ENCODE peak calls at places on chromosome 7, in six cellular contexts. One of them, this sample, is unnamed.

GRCh38 chr7:40133561-40134427 is 628 bp downstream of the MPLKIP start:
- DNase-seq in HL-60: peak; percentile 9
- DNase-seq in thoracic aorta: no peak
- DNase-seq in mucosa of descending colon: peak; percentile 32
- DNase-seq in astrocyte of the spinal cord: peak; percentile 13
- DNase-seq in fibroblast of lung: peak; percentile 56
- DNase-seq in this sample: peak; percentile 27

GRCh38 chr7:102891693-102892261 is 21.0 kb upstream of the LRRC17 start:
- DNase-seq in HL-60: peak; percentile 22
- DNase-seq in mucosa of descending colon: peak; percentile 7
- DNase-seq in fibroblast of lung: peak; percentile 95
- DNase-seq in thoracic aorta: peak; percentile 20
- DNase-seq in astrocyte of the spinal cord: peak; percentile 94
- DNase-seq in this sample: peak; percentile 88

GRCh38 chr7:30845426-30846135 is 66.1 kb upstream of the AQP1 start:
- DNase-seq in thoracic aorta: no peak
- DNase-seq in HL-60: no peak
- DNase-seq in fibroblast of lung: peak; percentile 57
- DNase-seq in mucosa of descending colon: peak; percentile 14
- DNase-seq in astrocyte of the spinal cord: peak; percentile 33
- DNase-seq in this sample: peak; percentile 30

GRCh38 chr7:127588019-127588696 is at the start of gene ARF5:
- DNase-seq in mucosa of descending colon: peak; percentile 92
- DNase-seq in fibroblast of lung: peak; percentile 70
- DNase-seq in astrocyte of the spinal cord: peak; percentile 78
- DNase-seq in HL-60: peak; percentile 79
- DNase-seq in thoracic aorta: peak; percentile 45
- DNase-seq in this sample: peak; percentile 88

GRCh38 chr7:485188-486081 is 34.2 kb downstream of the PDGFA start:
- DNase-seq in HL-60: no peak
- DNase-seq in fibroblast of lung: no peak
- DNase-seq in thoracic aorta: no peak
- DNase-seq in astrocyte of the spinal cord: no peak
- DNase-seq in mucosa of descending colon: peak; percentile 44
- DNase-seq in this sample: no peak

GRCh38 chr7:90720970-90721768 is 125.0 kb downstream of the CDK14 start:
- DNase-seq in thoracic aorta: no peak
- DNase-seq in mucosa of descending colon: peak; percentile 67
- DNase-seq in astrocyte of the spinal cord: peak; percentile 79
- DNase-seq in HL-60: no peak
- DNase-seq in fibroblast of lung: peak; percentile 79
- DNase-seq in this sample: peak; percentile 80

GRCh38 chr7:41881313-41882130 is 178.6 kb upstream of the INHBA start:
- DNase-seq in fibroblast of lung: peak; percentile 39
- DNase-seq in mucosa of descending colon: peak; percentile 48
- DNase-seq in HL-60: peak; percentile 94
- DNase-seq in thoracic aorta: no peak
- DNase-seq in astrocyte of the spinal cord: no peak
- DNase-seq in this sample: peak; percentile 27

GRCh38 chr7:135300913-135301765 is 67.5 kb downstream of the STRA8 start:
- DNase-seq in fibroblast of lung: peak; percentile 12
- DNase-seq in HL-60: no peak
- DNase-seq in astrocyte of the spinal cord: no peak
- DNase-seq in mucosa of descending colon: no peak
- DNase-seq in thoracic aorta: no peak
- DNase-seq in this sample: peak; percentile 66

GRCh38 chr7:123865517-123866117 is 20.6 kb downstream of the HYAL4 start:
- DNase-seq in mucosa of descending colon: peak; percentile 85
- DNase-seq in astrocyte of the spinal cord: peak; percentile 76
- DNase-seq in thoracic aorta: no peak
- DNase-seq in fibroblast of lung: peak; percentile 48
- DNase-seq in HL-60: peak; percentile 41
- DNase-seq in this sample: peak; percentile 83

GRCh38 chr7:73567140-73567539 is 9.7 kb upstream of the BCL7B start:
- DNase-seq in mucosa of descending colon: no peak
- DNase-seq in astrocyte of the spinal cord: no peak
- DNase-seq in fibroblast of lung: no peak
- DNase-seq in HL-60: no peak
- DNase-seq in thoracic aorta: no peak
- DNase-seq in this sample: no peak

GRCh38 chr7:138527746-138528223 is 67.7 kb downstream of the TRIM24 start:
- DNase-seq in thoracic aorta: no peak
- DNase-seq in HL-60: no peak
- DNase-seq in astrocyte of the spinal cord: peak; percentile 17
- DNase-seq in fibroblast of lung: peak; percentile 25
- DNase-seq in mucosa of descending colon: peak; percentile 12
- DNase-seq in this sample: no peak

GRCh38 chr7:95342029-95342428 is 17.7 kb upstream of the PON1 start:
- DNase-seq in fibroblast of lung: no peak
- DNase-seq in HL-60: no peak
- DNase-seq in astrocyte of the spinal cord: no peak
- DNase-seq in mucosa of descending colon: no peak
- DNase-seq in thoracic aorta: no peak
- DNase-seq in this sample: no peak

GRCh38 chr7:47956220-47956619 is 8.0 kb upstream of the PKD1L1 start:
- DNase-seq in HL-60: no peak
- DNase-seq in mucosa of descending colon: no peak
- DNase-seq in astrocyte of the spinal cord: no peak
- DNase-seq in fibroblast of lung: no peak
- DNase-seq in thoracic aorta: no peak
- DNase-seq in this sample: no peak

GRCh38 chr7:79735012-79735411 is 281.5 kb upstream of the MAGI2 start:
- DNase-seq in mucosa of descending colon: no peak
- DNase-seq in HL-60: no peak
- DNase-seq in thoracic aorta: no peak
- DNase-seq in astrocyte of the spinal cord: no peak
- DNase-seq in fibroblast of lung: no peak
- DNase-seq in this sample: no peak

GRCh38 chr7:79734158-79734557 is 280.7 kb upstream of the MAGI2 start:
- DNase-seq in fibroblast of lung: peak; percentile 13
- DNase-seq in astrocyte of the spinal cord: peak; percentile 5
- DNase-seq in mucosa of descending colon: no peak
- DNase-seq in HL-60: no peak
- DNase-seq in thoracic aorta: no peak
- DNase-seq in this sample: no peak

GRCh38 chr7:79732535-79732934 is 279.1 kb upstream of the MAGI2 start:
- DNase-seq in fibroblast of lung: no peak
- DNase-seq in HL-60: no peak
- DNase-seq in thoracic aorta: no peak
- DNase-seq in astrocyte of the spinal cord: no peak
- DNase-seq in mucosa of descending colon: no peak
- DNase-seq in this sample: no peak

GRCh38 chr7:79736418-79736817 is 283.0 kb upstream of the MAGI2 start:
- DNase-seq in astrocyte of the spinal cord: no peak
- DNase-seq in thoracic aorta: no peak
- DNase-seq in HL-60: no peak
- DNase-seq in fibroblast of lung: no peak
- DNase-seq in mucosa of descending colon: no peak
- DNase-seq in this sample: no peak

DNA sequence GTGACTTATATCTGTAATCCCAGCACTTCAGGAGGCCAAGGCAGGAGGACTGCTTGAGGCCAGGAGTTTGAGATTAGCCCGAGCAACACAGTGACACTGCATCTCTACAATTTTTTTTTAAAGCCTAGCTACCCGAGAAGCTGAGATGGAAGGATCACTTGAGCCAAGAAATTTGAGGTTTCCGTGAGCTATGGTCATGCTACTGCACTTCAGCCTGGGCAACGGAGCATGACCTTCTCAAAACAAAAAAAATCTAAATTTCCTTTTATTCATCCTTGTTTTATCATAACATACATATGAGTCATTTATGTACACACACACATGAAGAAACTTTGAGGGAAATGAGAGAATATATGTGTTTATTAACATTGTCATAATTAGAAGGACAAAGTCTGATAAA is 277.5 kb upstream of the MAGI2 start:
- DNase-seq in fibroblast of lung: no peak
- DNase-seq in mucosa of descending colon: no peak
- DNase-seq in HL-60: no peak
- DNase-seq in thoracic aorta: no peak
- DNase-seq in astrocyte of the spinal cord: no peak
- DNase-seq in this sample: no peak
- H3K4me3 ChIP-seq in fibroblast of lung: no peak overlapping the region
- H3K4me3 ChIP-seq in mucosa of descending colon: no peak overlapping the region
- H3K4me3 ChIP-seq in HL-60: no peak overlapping the region
- H3K4me3 ChIP-seq in thoracic aorta: no peak overlapping the region
- H3K4me3 ChIP-seq in astrocyte of the spinal cord: no peak overlapping the region
- H3K4me3 ChIP-seq in this sample: no peak overlapping the region

GRCh38 chr7:130418306-130418705 is 22.5 kb downstream of the CEP41 start:
- DNase-seq in HL-60: no peak
- DNase-seq in mucosa of descending colon: no peak
- DNase-seq in astrocyte of the spinal cord: no peak
- DNase-seq in thoracic aorta: no peak
- DNase-seq in fibroblast of lung: peak; percentile 75
- DNase-seq in this sample: no peak

GRCh38 chr7:130421685-130422084 is 19.1 kb downstream of the CEP41 start:
- DNase-seq in thoracic aorta: no peak
- DNase-seq in mucosa of descending colon: no peak
- DNase-seq in fibroblast of lung: peak; percentile 70
- DNase-seq in astrocyte of the spinal cord: peak; percentile 71
- DNase-seq in HL-60: peak; percentile 27
- DNase-seq in this sample: peak; percentile 57

GRCh38 chr7:130423636-130424035 is 17.2 kb downstream of the CEP41 start:
- DNase-seq in fibroblast of lung: no peak
- DNase-seq in mucosa of descending colon: no peak
- DNase-seq in thoracic aorta: no peak
- DNase-seq in astrocyte of the spinal cord: no peak
- DNase-seq in HL-60: no peak
- DNase-seq in this sample: no peak

GRCh38 chr7:130419652-130420051 is 21.2 kb downstream of the CEP41 start:
- DNase-seq in thoracic aorta: no peak
- DNase-seq in HL-60: no peak
- DNase-seq in astrocyte of the spinal cord: no peak
- DNase-seq in fibroblast of lung: peak; percentile 75
- DNase-seq in mucosa of descending colon: no peak
- DNase-seq in this sample: no peak

GRCh38 chr7:130420943-130421578 is 19.8 kb downstream of the CEP41 start:
- DNase-seq in mucosa of descending colon: no peak
- DNase-seq in HL-60: no peak
- DNase-seq in fibroblast of lung: peak; percentile 37
- DNase-seq in thoracic aorta: no peak
- DNase-seq in astrocyte of the spinal cord: peak; percentile 39
- DNase-seq in this sample: no peak
- TF ChIP-seq CTCF in mucosa of descending colon: no peak
- TF ChIP-seq CTCF in HL-60: no peak
- TF ChIP-seq CTCF in fibroblast of lung: no peak
- TF ChIP-seq CTCF in thoracic aorta: no peak
- TF ChIP-seq CTCF in astrocyte of the spinal cord: no peak
- TF ChIP-seq CTCF in this sample: no peak

DNA sequence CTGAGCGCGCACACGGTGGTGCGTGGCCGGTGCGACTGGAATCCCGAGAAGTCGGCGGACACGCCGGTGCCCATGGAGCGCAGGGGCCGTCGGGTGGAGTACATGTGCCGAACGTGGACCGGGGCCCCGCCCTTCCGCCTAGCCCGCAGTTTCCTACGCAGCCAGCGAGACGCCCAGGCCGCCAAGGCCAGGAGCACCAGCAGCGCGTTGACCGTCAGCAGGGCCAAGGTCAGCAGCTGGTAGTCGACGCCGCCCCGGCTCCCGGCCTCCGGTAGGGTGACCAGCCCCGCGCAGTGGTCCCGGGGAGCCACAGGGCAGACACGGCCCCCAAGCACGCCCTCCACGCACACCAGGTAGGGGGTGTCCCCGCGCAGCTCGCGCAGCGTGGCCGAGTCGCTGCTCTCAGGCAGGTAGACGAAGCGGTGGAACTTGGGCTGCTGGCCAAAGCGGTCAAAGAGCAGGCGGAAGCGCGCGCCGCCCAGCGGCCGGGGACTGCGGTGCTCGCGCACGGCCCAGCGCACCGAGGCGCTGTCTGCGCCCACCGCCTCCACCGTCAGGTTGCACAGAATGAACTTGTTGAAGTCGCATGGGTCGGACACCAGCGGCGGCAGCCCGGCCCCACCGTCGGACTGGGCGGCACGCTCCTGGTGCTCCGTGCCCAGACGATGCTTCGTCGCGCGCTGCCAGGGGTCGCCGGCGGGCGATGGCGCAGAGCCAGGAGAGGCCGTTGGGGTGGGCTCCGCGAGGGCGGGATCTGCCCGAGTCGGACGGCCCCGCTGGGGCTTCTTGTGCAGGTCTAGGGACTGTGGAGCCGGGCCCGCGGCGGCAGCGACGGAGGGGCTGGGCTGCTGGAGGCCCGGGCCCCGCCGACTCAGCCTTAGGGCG is 2.2 kb downstream of the TRIL start:
- DNase-seq in thoracic aorta: no peak
- DNase-seq in mucosa of descending colon: peak; percentile 89
- DNase-seq in astrocyte of the spinal cord: peak; percentile 14
- DNase-seq in fibroblast of lung: peak; percentile 42
- DNase-seq in HL-60: no peak
- DNase-seq in this sample: peak; percentile 63
- H3K4me3 ChIP-seq in thoracic aorta: peak overlapping the region; percentile 73
- H3K4me3 ChIP-seq in mucosa of descending colon: peak overlapping the region; percentile 21
- H3K4me3 ChIP-seq in astrocyte of the spinal cord: no peak overlapping the region
- H3K4me3 ChIP-seq in fibroblast of lung: peak overlapping the region; percentile 16
- H3K4me3 ChIP-seq in HL-60: no peak overlapping the region
- H3K4me3 ChIP-seq in this sample: peak overlapping the region; percentile 50

GRCh38 chr7:46524350-46524749 is 603.3 kb upstream of the IGFBP3 start:
- DNase-seq in mucosa of descending colon: no peak
- DNase-seq in HL-60: no peak
- DNase-seq in fibroblast of lung: no peak
- DNase-seq in thoracic aorta: no peak
- DNase-seq in astrocyte of the spinal cord: no peak
- DNase-seq in this sample: peak; percentile 41

GRCh38 chr7:46530081-46530480 is 609.0 kb upstream of the IGFBP3 start:
- DNase-seq in mucosa of descending colon: no peak
- DNase-seq in thoracic aorta: no peak
- DNase-seq in astrocyte of the spinal cord: no peak
- DNase-seq in fibroblast of lung: no peak
- DNase-seq in HL-60: no peak
- DNase-seq in this sample: no peak

GRCh38 chr7:46525876-46526275 is 604.8 kb upstream of the IGFBP3 start:
- DNase-seq in HL-60: no peak
- DNase-seq in mucosa of descending colon: peak; percentile 60
- DNase-seq in thoracic aorta: no peak
- DNase-seq in astrocyte of the spinal cord: peak; percentile 36
- DNase-seq in fibroblast of lung: peak; percentile 49
- DNase-seq in this sample: peak; percentile 48

GRCh38 chr7:46522354-46522906 is 601.4 kb upstream of the IGFBP3 start:
- DNase-seq in HL-60: no peak
- DNase-seq in mucosa of descending colon: no peak
- DNase-seq in astrocyte of the spinal cord: no peak
- DNase-seq in fibroblast of lung: no peak
- DNase-seq in thoracic aorta: no peak
- DNase-seq in this sample: no peak

GRCh38 chr7:46527360-46527759 is 606.3 kb upstream of the IGFBP3 start:
- DNase-seq in astrocyte of the spinal cord: no peak
- DNase-seq in mucosa of descending colon: no peak
- DNase-seq in thoracic aorta: no peak
- DNase-seq in HL-60: no peak
- DNase-seq in fibroblast of lung: no peak
- DNase-seq in this sample: no peak
- TF ChIP-seq CTCF in astrocyte of the spinal cord: no peak
- TF ChIP-seq CTCF in mucosa of descending colon: no peak
- TF ChIP-seq CTCF in thoracic aorta: no peak
- TF ChIP-seq CTCF in HL-60: no peak
- TF ChIP-seq CTCF in fibroblast of lung: no peak
- TF ChIP-seq CTCF in this sample: no peak

GRCh38 chr7:101189109-101189508 is 9.0 kb upstream of the NAT16 start:
- DNase-seq in thoracic aorta: no peak
- DNase-seq in HL-60: no peak
- DNase-seq in mucosa of descending colon: no peak
- DNase-seq in astrocyte of the spinal cord: no peak
- DNase-seq in fibroblast of lung: no peak
- DNase-seq in this sample: no peak
- H3K4me3 ChIP-seq in thoracic aorta: no peak overlapping the region
- H3K4me3 ChIP-seq in HL-60: no peak overlapping the region
- H3K4me3 ChIP-seq in mucosa of descending colon: no peak overlapping the region
- H3K4me3 ChIP-seq in astrocyte of the spinal cord: no peak overlapping the region
- H3K4me3 ChIP-seq in fibroblast of lung: no peak overlapping the region
- H3K4me3 ChIP-seq in this sample: no peak overlapping the region

This sample was measured in cardiac fibroblast.